ENCODE peak calls at places on chromosomes 13 and 19, in ten cellular contexts. One of them, this sample, is unnamed.

GRCh38 chr13:35475960-35476943 is at the start of gene MAB21L1:
- DNase-seq in HEK293T: peak
- DNase-seq in EL: peak
- DNase-seq in amygdala: no peak
- DNase-seq in Right ventricle myocardium superior: peak
- DNase-seq in lung: no peak
- DNase-seq in GM03348: peak
- DNase-seq in GM04504: no peak
- DNase-seq in fibroblast of mammary gland: peak
- DNase-seq in lower leg skin: peak
- DNase-seq in this sample: peak

GRCh38 chr13:39779337-39780270 is 124.1 kb downstream of the COG6 start:
- DNase-seq in fibroblast of mammary gland: peak
- DNase-seq in HEK293T: no peak
- DNase-seq in amygdala: no peak
- DNase-seq in lung: no peak
- DNase-seq in lower leg skin: no peak
- DNase-seq in Right ventricle myocardium superior: no peak
- DNase-seq in EL: peak
- DNase-seq in GM04504: no peak
- DNase-seq in GM03348: no peak
- DNase-seq in this sample: no peak

GRCh38 chr13:66951426-66951825 is 278.7 kb downstream of the PCDH9 start:
- DNase-seq in EL: no peak
- DNase-seq in fibroblast of mammary gland: no peak
- DNase-seq in lung: no peak
- DNase-seq in HEK293T: no peak
- DNase-seq in Right ventricle myocardium superior: no peak
- DNase-seq in GM04504: no peak
- DNase-seq in lower leg skin: no peak
- DNase-seq in GM03348: no peak
- DNase-seq in amygdala: no peak
- DNase-seq in this sample: no peak

GRCh38 chr13:37127706-37128241 is 22.3 kb upstream of the CSNK1A1L start:
- DNase-seq in GM03348: peak
- DNase-seq in Right ventricle myocardium superior: no peak
- DNase-seq in EL: peak
- DNase-seq in lung: no peak
- DNase-seq in fibroblast of mammary gland: peak
- DNase-seq in GM04504: peak
- DNase-seq in amygdala: no peak
- DNase-seq in HEK293T: no peak
- DNase-seq in lower leg skin: no peak
- DNase-seq in this sample: no peak

GRCh38 chr13:100409132-100409531 is 179.5 kb downstream of the GGACT start:
- DNase-seq in HEK293T: no peak
- DNase-seq in Right ventricle myocardium superior: no peak
- DNase-seq in lower leg skin: no peak
- DNase-seq in lung: no peak
- DNase-seq in GM04504: no peak
- DNase-seq in EL: no peak
- DNase-seq in fibroblast of mammary gland: peak
- DNase-seq in amygdala: no peak
- DNase-seq in GM03348: no peak
- DNase-seq in this sample: no peak

GRCh38 chr19:1852294-1852646 is 4.0 kb upstream of the REXO1 start:
- DNase-seq in EL: no peak
- DNase-seq in fibroblast of mammary gland: no peak
- DNase-seq in lung: no peak
- DNase-seq in GM03348: no peak
- DNase-seq in GM04504: no peak
- DNase-seq in HEK293T: no peak
- DNase-seq in amygdala: no peak
- DNase-seq in Right ventricle myocardium superior: no peak
- DNase-seq in lower leg skin: no peak
- DNase-seq in this sample: no peak

GRCh38 chr19:49854861-49855263 is 3.9 kb downstream of the PTOV1 start:
- DNase-seq in Right ventricle myocardium superior: no peak
- DNase-seq in lower leg skin: peak
- DNase-seq in HEK293T: no peak
- DNase-seq in lung: no peak
- DNase-seq in fibroblast of mammary gland: no peak
- DNase-seq in GM04504: no peak
- DNase-seq in EL: no peak
- DNase-seq in GM03348: no peak
- DNase-seq in amygdala: no peak
- DNase-seq in this sample: no peak

GRCh38 chr13:52399708-52400107 is 6.3 kb downstream of the THSD1 start:
- DNase-seq in Right ventricle myocardium superior: no peak
- DNase-seq in EL: no peak
- DNase-seq in GM04504: no peak
- DNase-seq in fibroblast of mammary gland: peak
- DNase-seq in HEK293T: no peak
- DNase-seq in GM03348: no peak
- DNase-seq in lung: no peak
- DNase-seq in amygdala: no peak
- DNase-seq in lower leg skin: no peak
- DNase-seq in this sample: no peak

GRCh38 chr19:12843328-12843727 is 5.0 kb downstream of the MAST1 start:
- DNase-seq in fibroblast of mammary gland: no peak
- DNase-seq in HEK293T: no peak
- DNase-seq in lower leg skin: no peak
- DNase-seq in Right ventricle myocardium superior: no peak
- DNase-seq in amygdala: no peak
- DNase-seq in lung: no peak
- DNase-seq in GM03348: no peak
- DNase-seq in GM04504: no peak
- DNase-seq in EL: no peak
- DNase-seq in this sample: no peak

GRCh38 chr13:29436291-29436690 is 159.2 kb downstream of the SLC7A1 start:
- DNase-seq in Right ventricle myocardium superior: no peak
- DNase-seq in fibroblast of mammary gland: peak
- DNase-seq in lung: no peak
- DNase-seq in GM03348: peak
- DNase-seq in EL: peak
- DNase-seq in amygdala: no peak
- DNase-seq in lower leg skin: no peak
- DNase-seq in GM04504: no peak
- DNase-seq in HEK293T: no peak
- DNase-seq in this sample: no peak

GRCh38 chr19:16218851-16219250 is 21.1 kb downstream of the AP1M1 start:
- DNase-seq in HEK293T: no peak
- DNase-seq in EL: no peak
- DNase-seq in GM03348: no peak
- DNase-seq in fibroblast of mammary gland: no peak
- DNase-seq in GM04504: no peak
- DNase-seq in lung: no peak
- DNase-seq in Right ventricle myocardium superior: no peak
- DNase-seq in lower leg skin: no peak
- DNase-seq in amygdala: no peak
- DNase-seq in this sample: no peak

GRCh38 chr19:1177322-1178114 is 3.5 kb upstream of the SBNO2 start:
- DNase-seq in lung: no peak
- DNase-seq in fibroblast of mammary gland: peak
- DNase-seq in Right ventricle myocardium superior: peak
- DNase-seq in HEK293T: no peak
- DNase-seq in GM03348: peak
- DNase-seq in GM04504: peak
- DNase-seq in EL: peak
- DNase-seq in amygdala: no peak
- DNase-seq in lower leg skin: peak
- DNase-seq in this sample: no peak

GRCh38 chr19:35011091-35011689 is 11.1 kb downstream of the GRAMD1A start:
- DNase-seq in amygdala: no peak
- DNase-seq in EL: no peak
- DNase-seq in lower leg skin: no peak
- DNase-seq in fibroblast of mammary gland: no peak
- DNase-seq in Right ventricle myocardium superior: no peak
- DNase-seq in GM04504: no peak
- DNase-seq in HEK293T: no peak
- DNase-seq in GM03348: no peak
- DNase-seq in lung: no peak
- DNase-seq in this sample: no peak

GRCh38 chr13:111480976-111481375 is 160.5 kb downstream of the TEX29 start:
- DNase-seq in GM04504: no peak
- DNase-seq in HEK293T: no peak
- DNase-seq in GM03348: no peak
- DNase-seq in amygdala: no peak
- DNase-seq in lower leg skin: no peak
- DNase-seq in lung: no peak
- DNase-seq in fibroblast of mammary gland: no peak
- DNase-seq in EL: no peak
- DNase-seq in Right ventricle myocardium superior: no peak
- DNase-seq in this sample: no peak

GRCh38 chr13:105914637-105915036 is 620.8 kb downstream of the EFNB2 start:
- DNase-seq in amygdala: no peak
- DNase-seq in Right ventricle myocardium superior: no peak
- DNase-seq in GM04504: peak
- DNase-seq in lung: no peak
- DNase-seq in EL: peak
- DNase-seq in fibroblast of mammary gland: peak
- DNase-seq in lower leg skin: no peak
- DNase-seq in HEK293T: no peak
- DNase-seq in GM03348: peak
- DNase-seq in this sample: no peak

GRCh38 chr13:72023895-72024294 is 156.9 kb upstream of the DACH1 start:
- DNase-seq in HEK293T: no peak
- DNase-seq in GM03348: no peak
- DNase-seq in Right ventricle myocardium superior: no peak
- DNase-seq in amygdala: no peak
- DNase-seq in GM04504: no peak
- DNase-seq in fibroblast of mammary gland: no peak
- DNase-seq in lung: no peak
- DNase-seq in EL: no peak
- DNase-seq in lower leg skin: no peak
- DNase-seq in this sample: no peak

GRCh38 chr19:46617566-46618079 is 7.3 kb downstream of the PTGIR start:
- DNase-seq in amygdala: no peak
- DNase-seq in EL: no peak
- DNase-seq in GM03348: no peak
- DNase-seq in fibroblast of mammary gland: no peak
- DNase-seq in lower leg skin: no peak
- DNase-seq in HEK293T: no peak
- DNase-seq in GM04504: no peak
- DNase-seq in lung: no peak
- DNase-seq in Right ventricle myocardium superior: no peak
- DNase-seq in this sample: no peak

GRCh38 chr13:53064721-53065120 is 36.1 kb downstream of the OLFM4 start:
- DNase-seq in Right ventricle myocardium superior: peak
- DNase-seq in lower leg skin: no peak
- DNase-seq in fibroblast of mammary gland: peak
- DNase-seq in GM03348: no peak
- DNase-seq in lung: no peak
- DNase-seq in GM04504: no peak
- DNase-seq in EL: no peak
- DNase-seq in HEK293T: peak
- DNase-seq in amygdala: no peak
- DNase-seq in this sample: no peak

GRCh38 chr13:101565327-101565726 is 112.9 kb downstream of the ITGBL1 start:
- DNase-seq in fibroblast of mammary gland: no peak
- DNase-seq in amygdala: no peak
- DNase-seq in GM04504: no peak
- DNase-seq in lower leg skin: no peak
- DNase-seq in GM03348: no peak
- DNase-seq in EL: no peak
- DNase-seq in HEK293T: no peak
- DNase-seq in lung: no peak
- DNase-seq in Right ventricle myocardium superior: no peak
- DNase-seq in this sample: no peak

GRCh38 chr19:3159565-3159964 is 19.0 kb upstream of the S1PR4 start:
- DNase-seq in amygdala: no peak
- DNase-seq in GM04504: no peak
- DNase-seq in Right ventricle myocardium superior: no peak
- DNase-seq in EL: no peak
- DNase-seq in fibroblast of mammary gland: no peak
- DNase-seq in lower leg skin: no peak
- DNase-seq in HEK293T: no peak
- DNase-seq in GM03348: no peak
- DNase-seq in lung: no peak
- DNase-seq in this sample: no peak

GRCh38 chr19:18649371-18650047 is 12.7 kb downstream of the KLHL26 start:
- DNase-seq in EL: no peak
- DNase-seq in GM03348: peak
- DNase-seq in lung: peak
- DNase-seq in GM04504: no peak
- DNase-seq in lower leg skin: peak
- DNase-seq in amygdala: no peak
- DNase-seq in Right ventricle myocardium superior: peak
- DNase-seq in fibroblast of mammary gland: peak
- DNase-seq in HEK293T: no peak
- DNase-seq in this sample: peak

GRCh38 chr13:76715621-76716020 is 170.6 kb downstream of the KCTD12 start:
- DNase-seq in lower leg skin: no peak
- DNase-seq in GM04504: peak
- DNase-seq in fibroblast of mammary gland: peak
- DNase-seq in EL: no peak
- DNase-seq in lung: no peak
- DNase-seq in amygdala: no peak
- DNase-seq in Right ventricle myocardium superior: no peak
- DNase-seq in GM03348: peak
- DNase-seq in HEK293T: no peak
- DNase-seq in this sample: no peak

GRCh38 chr19:40702337-40703012 is 12.0 kb upstream of the NUMBL start:
- DNase-seq in EL: no peak
- DNase-seq in Right ventricle myocardium superior: peak
- DNase-seq in fibroblast of mammary gland: no peak
- DNase-seq in GM03348: peak
- DNase-seq in GM04504: no peak
- DNase-seq in HEK293T: peak
- DNase-seq in lower leg skin: no peak
- DNase-seq in amygdala: no peak
- DNase-seq in lung: no peak
- DNase-seq in this sample: peak

GRCh38 chr13:24355103-24355502 is 45.7 kb downstream of the C1QTNF9 start:
- DNase-seq in amygdala: no peak
- DNase-seq in GM03348: no peak
- DNase-seq in GM04504: no peak
- DNase-seq in lung: no peak
- DNase-seq in fibroblast of mammary gland: no peak
- DNase-seq in HEK293T: no peak
- DNase-seq in EL: no peak
- DNase-seq in Right ventricle myocardium superior: no peak
- DNase-seq in lower leg skin: no peak
- DNase-seq in this sample: no peak

GRCh38 chr19:21482863-21483276 is 22.5 kb upstream of the ZNF429 start:
- DNase-seq in amygdala: no peak
- DNase-seq in GM03348: no peak
- DNase-seq in HEK293T: peak
- DNase-seq in GM04504: no peak
- DNase-seq in Right ventricle myocardium superior: peak
- DNase-seq in fibroblast of mammary gland: peak
- DNase-seq in EL: peak
- DNase-seq in lower leg skin: peak
- DNase-seq in lung: peak
- DNase-seq in this sample: peak

GRCh38 chr19:14005381-14006084 is 587 bp downstream of the RFX1 start:
- DNase-seq in lung: peak
- DNase-seq in GM04504: peak
- DNase-seq in HEK293T: peak
- DNase-seq in lower leg skin: peak
- DNase-seq in fibroblast of mammary gland: peak
- DNase-seq in GM03348: peak
- DNase-seq in amygdala: peak
- DNase-seq in Right ventricle myocardium superior: peak
- DNase-seq in EL: peak
- DNase-seq in this sample: peak